ENCODE peak calls at places on chromosome X, in six cellular contexts. One of them, this sample, is unnamed. For H3K36me3, the result is how much of the 10 kb centered on the place peaks cover.

GRCh38 chrX:122546269-122546668 is 637.8 kb upstream of the GRIA3 start:
- DNase-seq in PC-3: no peak
- DNase-seq in Karpas-422: no peak
- DNase-seq in GM23338: no peak
- DNase-seq in fibroblast of lung: no peak
- DNase-seq in mammary epithelial cell: no peak
- DNase-seq in this sample: no peak

GRCh38 chrX:149274516-149275105 is 230.5 kb downstream of the IDS start:
- DNase-seq in Karpas-422: no peak
- DNase-seq in fibroblast of lung: peak
- DNase-seq in PC-3: peak
- DNase-seq in GM23338: no peak
- DNase-seq in mammary epithelial cell: peak
- DNase-seq in this sample: no peak

GRCh38 chrX:109862386-109862910 is 129.4 kb upstream of the ACSL4 start:
- DNase-seq in Karpas-422: no peak
- DNase-seq in GM23338: no peak
- DNase-seq in fibroblast of lung: peak
- DNase-seq in mammary epithelial cell: peak
- DNase-seq in PC-3: peak
- DNase-seq in this sample: no peak

GRCh38 chrX:17266171-17266570 is 108.8 kb upstream of the NHS start:
- DNase-seq in fibroblast of lung: peak
- DNase-seq in Karpas-422: no peak
- DNase-seq in mammary epithelial cell: no peak
- DNase-seq in PC-3: no peak
- DNase-seq in GM23338: no peak
- DNase-seq in this sample: no peak

GRCh38 chrX:72366746-72367145 is 61.0 kb upstream of the CITED1 start:
- DNase-seq in PC-3: no peak
- DNase-seq in Karpas-422: no peak
- DNase-seq in fibroblast of lung: no peak
- DNase-seq in GM23338: no peak
- DNase-seq in mammary epithelial cell: no peak
- DNase-seq in this sample: no peak

GRCh38 chrX:10350991-10351390 is 194.2 kb downstream of the CLCN4 start:
- DNase-seq in PC-3: peak
- DNase-seq in mammary epithelial cell: peak
- DNase-seq in GM23338: no peak
- DNase-seq in fibroblast of lung: peak
- DNase-seq in Karpas-422: no peak
- DNase-seq in this sample: no peak

GRCh38 chrX:114581528-114582263 is 2.2 kb upstream of the HTR2C start:
- DNase-seq in fibroblast of lung: no peak
- DNase-seq in mammary epithelial cell: no peak
- DNase-seq in Karpas-422: no peak
- DNase-seq in PC-3: no peak
- DNase-seq in GM23338: peak
- DNase-seq in this sample: no peak

GRCh38 chrX:90883479-90883878 is 551.2 kb upstream of the PABPC5 start:
- DNase-seq in GM23338: no peak
- DNase-seq in fibroblast of lung: no peak
- DNase-seq in Karpas-422: no peak
- DNase-seq in mammary epithelial cell: no peak
- DNase-seq in PC-3: no peak
- DNase-seq in this sample: no peak

DNA sequence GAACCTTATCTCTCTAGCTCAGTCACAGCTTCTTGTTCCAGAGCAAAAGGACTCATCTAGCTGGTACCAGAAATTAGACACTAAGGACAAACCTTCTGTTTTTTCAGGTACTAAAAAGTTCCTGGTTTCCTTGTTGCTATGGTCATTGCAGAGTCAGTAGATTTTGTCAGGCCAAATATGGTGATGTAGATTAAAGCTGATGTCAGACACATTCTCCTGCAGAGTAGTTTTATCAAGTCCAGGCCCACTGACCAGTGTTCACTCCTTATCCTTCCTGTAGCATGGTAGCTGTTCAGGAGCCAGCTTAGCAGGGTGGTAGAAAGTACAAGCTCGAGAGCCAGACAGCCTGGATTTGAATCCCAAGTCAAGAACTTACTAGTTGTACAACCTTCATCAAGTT is 17.8 kb downstream of the OCRL start:
- DNase-seq in Karpas-422: no peak
- DNase-seq in mammary epithelial cell: no peak
- DNase-seq in GM23338: no peak
- DNase-seq in PC-3: no peak
- DNase-seq in fibroblast of lung: peak
- DNase-seq in this sample: no peak
- H3K36me3 ChIP-seq in Karpas-422: under half
- H3K36me3 ChIP-seq in mammary epithelial cell: under half
- H3K36me3 ChIP-seq in GM23338: under half
- H3K36me3 ChIP-seq in PC-3: under half
- H3K36me3 ChIP-seq in fibroblast of lung: under half
- H3K36me3 ChIP-seq in this sample: under half

DNA sequence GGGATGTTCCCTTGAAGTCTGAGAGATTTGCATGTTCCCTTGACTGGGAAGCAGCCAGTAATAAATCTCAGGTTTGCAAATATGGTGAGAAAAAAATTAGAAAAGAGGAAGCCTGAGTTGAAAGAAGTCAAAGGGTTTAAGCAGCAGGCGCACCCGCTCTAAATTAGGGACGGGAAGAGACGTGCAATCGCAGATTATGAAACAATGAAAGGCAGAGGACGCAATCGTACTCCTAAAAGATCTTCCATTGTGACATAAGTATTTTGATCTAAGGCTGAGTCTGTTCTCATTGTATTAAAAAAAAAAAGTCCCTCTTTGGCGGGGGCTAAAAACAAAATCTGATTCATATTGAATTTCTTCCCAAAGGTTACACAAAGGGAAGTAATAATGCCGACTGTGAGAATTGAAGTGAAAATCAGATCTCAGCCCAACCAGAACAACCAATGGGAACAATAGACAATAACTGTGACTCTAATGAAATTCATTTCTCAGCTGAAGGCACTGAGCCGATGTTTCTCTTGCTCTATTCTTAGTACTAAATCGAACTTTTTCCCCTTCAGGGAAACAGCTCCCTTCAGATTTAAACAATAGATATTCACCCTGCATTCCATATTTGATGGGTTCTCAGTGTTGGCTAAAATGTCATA is 28.3 kb downstream of the SAT1 start:
- DNase-seq in mammary epithelial cell: peak
- DNase-seq in fibroblast of lung: no peak
- DNase-seq in GM23338: no peak
- DNase-seq in PC-3: no peak
- DNase-seq in Karpas-422: peak
- DNase-seq in this sample: no peak
- H2AFZ ChIP-seq in mammary epithelial cell: peak
- H2AFZ ChIP-seq in fibroblast of lung: no peak
- H2AFZ ChIP-seq in GM23338: no peak
- H2AFZ ChIP-seq in PC-3: no peak
- H2AFZ ChIP-seq in Karpas-422: peak
- H2AFZ ChIP-seq in this sample: no peak

GRCh38 chrX:153958605-153959004 is 13.0 kb downstream of the HCFC1 start:
- DNase-seq in mammary epithelial cell: no peak
- DNase-seq in PC-3: no peak
- DNase-seq in Karpas-422: no peak
- DNase-seq in fibroblast of lung: no peak
- DNase-seq in GM23338: no peak
- DNase-seq in this sample: no peak

GRCh38 chrX:153961292-153961691 is 10.3 kb downstream of the HCFC1 start:
- DNase-seq in Karpas-422: no peak
- DNase-seq in PC-3: no peak
- DNase-seq in fibroblast of lung: no peak
- DNase-seq in mammary epithelial cell: no peak
- DNase-seq in GM23338: no peak
- DNase-seq in this sample: no peak

GRCh38 chrX:153960786-153961185 is 10.8 kb downstream of the HCFC1 start:
- DNase-seq in Karpas-422: no peak
- DNase-seq in PC-3: no peak
- DNase-seq in fibroblast of lung: no peak
- DNase-seq in mammary epithelial cell: no peak
- DNase-seq in GM23338: no peak
- DNase-seq in this sample: no peak

GRCh38 chrX:153960077-153960476 is 11.5 kb downstream of the HCFC1 start:
- DNase-seq in GM23338: no peak
- DNase-seq in fibroblast of lung: no peak
- DNase-seq in PC-3: no peak
- DNase-seq in mammary epithelial cell: no peak
- DNase-seq in Karpas-422: no peak
- DNase-seq in this sample: no peak

DNA sequence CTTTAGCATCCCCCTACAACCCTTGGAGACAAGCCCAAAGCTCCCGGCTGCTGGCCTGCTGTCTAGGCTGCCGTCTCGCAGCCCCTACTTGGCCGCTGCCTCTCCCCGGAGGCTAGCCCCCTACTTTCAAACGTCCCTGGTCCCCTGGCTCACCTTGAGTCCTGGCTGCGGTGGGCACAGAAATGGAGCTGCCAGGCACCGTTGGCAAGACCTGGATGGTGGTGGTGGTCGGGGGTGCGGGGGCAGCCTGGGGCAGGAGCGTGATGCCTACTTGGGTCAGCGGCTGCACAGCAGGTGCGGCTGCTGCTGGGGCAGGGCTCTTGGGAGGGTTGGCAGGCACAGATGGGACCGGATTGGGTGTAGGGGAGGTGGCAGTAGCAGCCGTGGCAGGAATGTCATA is 12.0 kb downstream of the HCFC1 start:
- DNase-seq in Karpas-422: no peak
- DNase-seq in PC-3: no peak
- DNase-seq in fibroblast of lung: no peak
- DNase-seq in mammary epithelial cell: no peak
- DNase-seq in GM23338: no peak
- DNase-seq in this sample: no peak
- H3K36me3 ChIP-seq in Karpas-422: under half
- H3K36me3 ChIP-seq in PC-3: under half
- H3K36me3 ChIP-seq in fibroblast of lung: under half
- H3K36me3 ChIP-seq in mammary epithelial cell: under half
- H3K36me3 ChIP-seq in GM23338: under half
- H3K36me3 ChIP-seq in this sample: under half

GRCh38 chrX:71171110-71171801 is 26.6 kb downstream of the NLGN3 start:
- DNase-seq in GM23338: peak
- DNase-seq in mammary epithelial cell: no peak
- DNase-seq in PC-3: no peak
- DNase-seq in fibroblast of lung: no peak
- DNase-seq in Karpas-422: no peak
- DNase-seq in this sample: no peak
- H2AFZ ChIP-seq in GM23338: no peak
- H2AFZ ChIP-seq in mammary epithelial cell: no peak
- H2AFZ ChIP-seq in PC-3: no peak
- H2AFZ ChIP-seq in fibroblast of lung: no peak
- H2AFZ ChIP-seq in Karpas-422: no peak
- H2AFZ ChIP-seq in this sample: no peak

DNA sequence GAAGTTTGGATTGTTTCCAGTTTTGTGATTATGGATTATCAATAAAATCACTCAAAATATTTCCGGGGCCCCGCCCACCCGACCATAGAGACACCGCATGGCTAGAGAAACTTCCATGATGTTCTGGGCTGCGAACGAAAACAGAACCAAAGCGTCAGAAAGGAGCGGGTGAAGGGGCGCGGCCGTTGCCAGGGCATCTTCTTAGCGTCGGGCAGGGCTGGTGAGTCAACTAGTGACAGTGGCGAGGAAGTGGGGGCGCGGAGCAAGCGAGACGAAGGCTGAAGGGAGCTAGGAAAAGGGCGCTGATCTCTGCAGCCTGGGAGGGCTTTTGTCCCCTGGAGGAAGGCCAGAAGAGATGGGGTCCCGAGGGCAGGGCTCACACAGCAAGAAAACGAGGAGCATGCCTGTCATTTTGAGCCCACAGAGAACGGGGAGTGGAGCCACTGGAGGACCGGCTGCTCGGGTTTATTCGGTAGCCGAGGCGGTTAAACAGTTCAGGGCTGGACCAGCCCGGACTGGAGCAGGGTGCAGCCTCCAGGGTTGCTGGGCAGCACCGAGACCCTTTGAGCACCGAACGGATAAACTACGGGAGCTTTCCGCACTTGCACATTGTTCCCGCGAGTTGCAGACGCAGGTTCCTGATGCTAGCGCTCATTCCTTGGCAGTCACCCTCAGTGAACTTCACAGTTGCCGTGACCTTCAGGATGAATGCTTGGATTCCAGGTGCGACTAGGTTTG is 298.1 kb upstream of the TRPC5 start:
- DNase-seq in fibroblast of lung: no peak
- DNase-seq in Karpas-422: no peak
- DNase-seq in PC-3: no peak
- DNase-seq in GM23338: no peak
- DNase-seq in mammary epithelial cell: no peak
- DNase-seq in this sample: no peak
- H3K36me3 ChIP-seq in fibroblast of lung: under half
- H3K36me3 ChIP-seq in Karpas-422: under half
- H3K36me3 ChIP-seq in PC-3: under half
- H3K36me3 ChIP-seq in GM23338: under half
- H3K36me3 ChIP-seq in mammary epithelial cell: under half
- H3K36me3 ChIP-seq in this sample: under half

GRCh38 chrX:16208601-16209000 is 41.3 kb downstream of the MAGEB17 start:
- DNase-seq in PC-3: no peak
- DNase-seq in GM23338: peak
- DNase-seq in Karpas-422: no peak
- DNase-seq in fibroblast of lung: no peak
- DNase-seq in mammary epithelial cell: peak
- DNase-seq in this sample: no peak
- H2AFZ ChIP-seq in PC-3: no peak
- H2AFZ ChIP-seq in GM23338: no peak
- H2AFZ ChIP-seq in Karpas-422: no peak
- H2AFZ ChIP-seq in fibroblast of lung: no peak
- H2AFZ ChIP-seq in mammary epithelial cell: no peak
- H2AFZ ChIP-seq in this sample: no peak

GRCh38 chrX:31223817-31224216 is 152.0 kb upstream of the FTHL17 start:
- DNase-seq in PC-3: no peak
- DNase-seq in fibroblast of lung: peak
- DNase-seq in GM23338: no peak
- DNase-seq in Karpas-422: no peak
- DNase-seq in mammary epithelial cell: peak
- DNase-seq in this sample: no peak
- H3K36me3 ChIP-seq in PC-3: under half
- H3K36me3 ChIP-seq in fibroblast of lung: under half
- H3K36me3 ChIP-seq in GM23338: under half
- H3K36me3 ChIP-seq in Karpas-422: under half
- H3K36me3 ChIP-seq in mammary epithelial cell: under half
- H3K36me3 ChIP-seq in this sample: under half

This sample was measured in HCT116.